ENCODE peak calls at places on chromosomes 13 and 19, in four cellular contexts. D is RWPE1, H is EL, M is NCI-H1436 treated with DMSO at 0.1 percent for 48 hours. I is an unnamed sample.

GRCh38 chr19:4909172-4909896 is at the start of gene UHRF1:
- DNase-seq in D (peak; percentile 51), H (peak; percentile 79), M (no peak), I (peak; percentile 16)

GRCh38 chr13:59674616-59675015 is 489.1 kb downstream of the DIAPH3 start:
- DNase-seq in D (no peak), H (no peak), M (no peak), I (no peak)

GRCh38 chr13:26011208-26011573 is 40.6 kb downstream of the SHISA2 start:
- DNase-seq in D (no peak), H (no peak), M (no peak), I (no peak)

GRCh38 chr13:32228330-32229041 is 86.7 kb downstream of the ZAR1L start:
- DNase-seq in D (peak; percentile 4), H (peak; percentile 26), M (no peak), I (peak; percentile 41)

GRCh38 chr13:51017516-51017915 is 93.6 kb downstream of the C13orf42 start:
- DNase-seq in D (no peak), H (no peak), M (no peak), I (no peak)

GRCh38 chr13:28093871-28094270 is 6.5 kb downstream of the FLT3 start:
- DNase-seq in D (no peak), H (no peak), M (no peak), I (no peak)

GRCh38 chr19:7928741-7929701 is 3.1 kb upstream of the CTXN1 start:
- DNase-seq in D (peak; percentile 58), H (peak; percentile 87), M (no peak), I (peak; percentile 89)

GRCh38 chr19:3606690-3607289 is at the start of gene TBXA2R:
- DNase-seq in D (no peak), H (peak; percentile 76), M (no peak), I (peak; percentile 57)

GRCh38 chr13:110398564-110399507 is 91.8 kb downstream of the COL4A2 start:
- DNase-seq in D (no peak), H (peak; percentile 64), M (no peak), I (peak; percentile 74)

GRCh38 chr13:61204025-61204424 is 211.6 kb downstream of the PCDH20 start:
- DNase-seq in D (no peak), H (no peak), M (no peak), I (no peak)

GRCh38 chr13:30033681-30034447 is 183.4 kb upstream of the UBL3 start:
- DNase-seq in D (peak; percentile 62), H (peak; percentile 89), M (no peak), I (peak; percentile 96)

GRCh38 chr19:46373573-46374359 is 26.9 kb downstream of the PPP5C start:
- DNase-seq in D (peak; percentile 97), H (peak; percentile 62), M (peak; percentile 11), I (peak; percentile 56)

GRCh38 chr13:43185206-43185605 is 161.8 kb downstream of the DNAJC15 start:
- DNase-seq in D (no peak), H (no peak), M (no peak), I (no peak)

GRCh38 chr13:59701261-59701660 is 462.5 kb downstream of the DIAPH3 start:
- DNase-seq in D (no peak), H (no peak), M (no peak), I (no peak)

GRCh38 chr13:73828811-73829210 is 305.4 kb downstream of the KLF12 start:
- DNase-seq in D (no peak), H (no peak), M (no peak), I (no peak)

GRCh38 chr19:11416346-11417052 is 2.6 kb downstream of the RGL3 start:
- DNase-seq in D (no peak), H (no peak), M (no peak), I (no peak)

GRCh38 chr19:56476671-56477428 is at the start of gene ZNF667:
- DNase-seq in D (no peak), H (peak; percentile 44), M (no peak), I (peak; percentile 72)

GRCh38 chr13:83219832-83220231 is 662.4 kb downstream of the SLITRK1 start:
- DNase-seq in D (no peak), H (no peak), M (no peak), I (no peak)

GRCh38 chr13:62290542-62290941 is 874.9 kb upstream of the PCDH20 start:
- DNase-seq in D (no peak), H (no peak), M (no peak), I (no peak)

GRCh38 chr19:54653181-54653809 is 9.5 kb upstream of the LILRB4 start:
- DNase-seq in D (peak; percentile 46), H (peak; percentile 25), M (no peak), I (peak; percentile 4)

GRCh38 chr19:13951043-13951442 is 1.3 kb upstream of the DCAF15 start:
- DNase-seq in D (no peak), H (no peak), M (no peak), I (no peak)

GRCh38 chr19:2482354-2483038 is 6.6 kb downstream of the GADD45B start:
- DNase-seq in D (no peak), H (no peak), M (no peak), I (no peak)

GRCh38 chr19:4555657-4556561 is 3.6 kb downstream of the SEMA6B start:
- DNase-seq in D (peak; percentile 84), H (peak; percentile 30), M (no peak), I (no peak)

GRCh38 chr13:51728972-51729371 is 75.0 kb downstream of the DHRS12 start:
- DNase-seq in D (peak; percentile 31), H (peak; percentile 83), M (no peak), I (peak; percentile 89)

GRCh38 chr19:54383330-54383729 is 18.6 kb upstream of the LAIR1 start:
- DNase-seq in D (no peak), H (no peak), M (no peak), I (no peak)

GRCh38 chr19:15115080-15115479 is 7.9 kb downstream of the SYDE1 start:
- DNase-seq in D (no peak), H (no peak), M (no peak), I (peak; percentile 42)

GRCh38 chr19:44677019-44677809 is 5.9 kb downstream of the CEACAM19 start:
- DNase-seq in D (peak; percentile 55), H (peak; percentile 82), M (no peak), I (peak; percentile 65)

GRCh38 chr19:53892981-53893325 is 11.0 kb downstream of the PRKCG start:
- DNase-seq in D (no peak), H (no peak), M (no peak), I (no peak)

GRCh38 chr13:22926176-22927007 is 254.4 kb upstream of the SGCG start:
- DNase-seq in D (no peak), H (no peak), M (no peak), I (no peak)

GRCh38 chr13:58893396-58893795 is 1261.9 kb downstream of the PCDH17 start:
- DNase-seq in D (no peak), H (no peak), M (no peak), I (no peak)

GRCh38 chr13:105450784-105451183 is 1084.7 kb downstream of the EFNB2 start:
- DNase-seq in D (no peak), H (no peak), M (no peak), I (no peak)

GRCh38 chr13:114115191-114115671 is 17.2 kb downstream of the RASA3 start:
- DNase-seq in D (peak; percentile 45), H (peak; percentile 91), M (no peak), I (peak; percentile 91)

GRCh38 chr19:38839816-38840582 is 8.4 kb upstream of the ECH1 start:
- DNase-seq in D (no peak), H (peak; percentile 37), M (no peak), I (peak; percentile 24)